ENCODE peak calls at places on chromosomes 11 and 22, in four cellular contexts. One of them, this sample, is unnamed.

GRCh38 chr11:70611166-70611565 is 212.8 kb downstream of the CTTN start:
- DNase-seq in progenitor cell of endocrine pancreas: no peak
- DNase-seq in AG09319: no peak
- DNase-seq in AG04450: no peak
- DNase-seq in this sample: no peak

GRCh38 chr22:39496131-39496838 is 5.8 kb upstream of the MIEF1 start:
- DNase-seq in progenitor cell of endocrine pancreas: no peak
- DNase-seq in AG09319: no peak
- DNase-seq in AG04450: no peak
- DNase-seq in this sample: no peak

GRCh38 chr11:119921571-119921970 is 192.6 kb upstream of the NECTIN1 start:
- DNase-seq in AG09319: no peak
- DNase-seq in AG04450: no peak
- DNase-seq in progenitor cell of endocrine pancreas: no peak
- DNase-seq in this sample: no peak

GRCh38 chr11:18313985-18314763 is 7.8 kb downstream of the HPS5 start:
- DNase-seq in progenitor cell of endocrine pancreas: no peak
- DNase-seq in AG04450: no peak
- DNase-seq in AG09319: no peak
- DNase-seq in this sample: no peak

GRCh38 chr11:5690216-5690615 is 626 bp downstream of the TRIM22 start:
- DNase-seq in AG04450: no peak
- DNase-seq in progenitor cell of endocrine pancreas: no peak
- DNase-seq in AG09319: peak; percentile 34
- DNase-seq in this sample: no peak

GRCh38 chr22:30868663-30869385 is 99.8 kb downstream of the MORC2 start:
- DNase-seq in progenitor cell of endocrine pancreas: no peak
- DNase-seq in AG09319: no peak
- DNase-seq in AG04450: no peak
- DNase-seq in this sample: no peak

GRCh38 chr22:43817402-43817801 is 5.3 kb upstream of the EFCAB6 start:
- DNase-seq in progenitor cell of endocrine pancreas: no peak
- DNase-seq in AG04450: no peak
- DNase-seq in AG09319: no peak
- DNase-seq in this sample: no peak

GRCh38 chr22:22422629-22423112 is 85.9 kb downstream of the ZNF280B start:
- DNase-seq in progenitor cell of endocrine pancreas: peak; percentile 70
- DNase-seq in AG04450: peak; percentile 11
- DNase-seq in AG09319: peak; percentile 14
- DNase-seq in this sample: peak; percentile 85

GRCh38 chr11:16404781-16405180 is 48.4 kb upstream of the SOX6 start:
- DNase-seq in AG04450: no peak
- DNase-seq in AG09319: no peak
- DNase-seq in progenitor cell of endocrine pancreas: no peak
- DNase-seq in this sample: no peak

GRCh38 chr11:18204771-18205170 is 31.8 kb downstream of the SAA4 start:
- DNase-seq in AG04450: no peak
- DNase-seq in progenitor cell of endocrine pancreas: no peak
- DNase-seq in AG09319: no peak
- DNase-seq in this sample: no peak

GRCh38 chr22:23245045-23245798 is 64.9 kb downstream of the BCR start:
- DNase-seq in progenitor cell of endocrine pancreas: no peak
- DNase-seq in AG04450: no peak
- DNase-seq in AG09319: no peak
- DNase-seq in this sample: no peak

GRCh38 chr11:23314162-23314561 is 453.9 kb upstream of the CCDC179 start:
- DNase-seq in AG04450: no peak
- DNase-seq in AG09319: no peak
- DNase-seq in progenitor cell of endocrine pancreas: no peak
- DNase-seq in this sample: no peak

GRCh38 chr11:61742391-61742790 is 10.0 kb upstream of the MYRF start:
- DNase-seq in progenitor cell of endocrine pancreas: no peak
- DNase-seq in AG09319: no peak
- DNase-seq in AG04450: no peak
- DNase-seq in this sample: no peak
- TF ChIP-seq CTCF in progenitor cell of endocrine pancreas: no peak
- TF ChIP-seq CTCF in AG09319: no peak
- TF ChIP-seq CTCF in AG04450: no peak
- TF ChIP-seq CTCF in this sample: no peak

GRCh38 chr22:32644252-32645100 is 157.0 kb upstream of the TIMP3 start:
- DNase-seq in progenitor cell of endocrine pancreas: no peak
- DNase-seq in AG04450: no peak
- DNase-seq in AG09319: no peak
- DNase-seq in this sample: no peak
- TF ChIP-seq CTCF in progenitor cell of endocrine pancreas: no peak
- TF ChIP-seq CTCF in AG04450: no peak
- TF ChIP-seq CTCF in AG09319: no peak
- TF ChIP-seq CTCF in this sample: no peak

DNA sequence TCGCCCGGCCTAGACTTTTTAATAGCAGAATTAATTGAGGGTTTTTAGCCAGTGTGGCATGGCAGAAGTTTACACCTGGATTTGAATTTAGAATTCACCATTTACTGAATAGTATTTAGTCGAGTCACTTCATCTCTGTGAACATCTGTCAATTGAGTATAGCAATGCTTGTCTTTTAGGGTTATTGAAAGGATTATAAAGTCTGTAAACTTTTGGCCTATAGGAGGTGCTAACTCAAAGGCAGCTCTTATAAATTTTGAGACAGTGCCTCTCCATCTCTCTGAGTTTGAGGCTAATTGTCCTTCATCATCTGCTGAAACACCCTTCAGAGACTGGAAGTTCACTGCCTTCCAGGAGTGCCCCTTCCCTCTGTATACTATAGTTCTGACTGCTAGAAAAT is 205.0 kb downstream of the NELL1 start:
- DNase-seq in AG09319: no peak
- DNase-seq in AG04450: no peak
- DNase-seq in progenitor cell of endocrine pancreas: no peak
- DNase-seq in this sample: no peak
- TF ChIP-seq CTCF in AG09319: no peak
- TF ChIP-seq CTCF in AG04450: no peak
- TF ChIP-seq CTCF in progenitor cell of endocrine pancreas: no peak
- TF ChIP-seq CTCF in this sample: no peak

DNA sequence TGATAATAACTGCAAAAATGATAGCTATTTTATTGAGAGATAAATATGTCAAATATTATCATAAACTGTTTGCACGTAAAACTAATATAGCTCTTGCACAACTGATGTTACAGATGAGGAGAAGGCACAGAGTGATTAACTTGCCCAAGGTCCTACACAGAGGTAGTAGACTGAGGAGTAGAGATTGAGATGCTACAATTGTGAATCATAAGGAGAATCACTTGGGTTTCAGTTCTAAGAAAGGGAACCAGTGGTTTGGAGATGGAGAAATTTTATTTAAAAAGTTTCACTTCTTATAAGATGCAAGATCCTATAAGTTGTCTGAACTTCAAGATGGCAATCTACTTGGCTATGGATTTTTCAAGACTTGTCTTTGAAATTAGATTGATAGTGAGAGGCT is 224.8 kb upstream of the RAG2 start:
- DNase-seq in AG04450: no peak
- DNase-seq in progenitor cell of endocrine pancreas: no peak
- DNase-seq in AG09319: no peak
- DNase-seq in this sample: no peak
- TF ChIP-seq CTCF in AG04450: no peak
- TF ChIP-seq CTCF in progenitor cell of endocrine pancreas: no peak
- TF ChIP-seq CTCF in AG09319: no peak
- TF ChIP-seq CTCF in this sample: no peak

GRCh38 chr11:8227156-8228152 is 36.2 kb downstream of the LMO1 start:
- DNase-seq in AG04450: no peak
- DNase-seq in AG09319: no peak
- DNase-seq in progenitor cell of endocrine pancreas: no peak
- DNase-seq in this sample: no peak

GRCh38 chr11:8223513-8223899 is 40.2 kb downstream of the LMO1 start:
- DNase-seq in AG04450: no peak
- DNase-seq in AG09319: no peak
- DNase-seq in progenitor cell of endocrine pancreas: no peak
- DNase-seq in this sample: no peak

GRCh38 chr11:8224161-8224591 is 39.5 kb downstream of the LMO1 start:
- DNase-seq in AG04450: no peak
- DNase-seq in progenitor cell of endocrine pancreas: no peak
- DNase-seq in AG09319: no peak
- DNase-seq in this sample: no peak

GRCh38 chr11:8224711-8225110 is 39.0 kb downstream of the LMO1 start:
- DNase-seq in AG09319: no peak
- DNase-seq in progenitor cell of endocrine pancreas: no peak
- DNase-seq in AG04450: no peak
- DNase-seq in this sample: no peak

GRCh38 chr11:8225589-8226036 is 38.1 kb downstream of the LMO1 start:
- DNase-seq in progenitor cell of endocrine pancreas: peak; percentile 86
- DNase-seq in AG04450: peak; percentile 29
- DNase-seq in AG09319: peak; percentile 4
- DNase-seq in this sample: peak; percentile 88
- TF ChIP-seq CTCF in progenitor cell of endocrine pancreas: peak; percentile 98
- TF ChIP-seq CTCF in AG04450: peak; percentile 87
- TF ChIP-seq CTCF in AG09319: peak; percentile 78
- TF ChIP-seq CTCF in this sample: peak; percentile 85